ENCODE peak calls at places on chromosomes 13 and 19, in eight cellular contexts. H is spleen, O is heart right ventricle, R is breast epithelium, W is thoracic aorta, V is aorta, S is foreskin keratinocyte, J is tibial artery. P is an unnamed sample.
A peak's percentile ranks its signal among the peaks of the same experiment; 100 is the strongest.

GRCh38 chr19:31070126-31070525 is 279.1 kb downstream of the TSHZ3 start:
- DNase-seq in V (no peak), H (no peak), S (no peak), J (no peak), O (no peak), W (no peak), R (no peak), P (no peak)

GRCh38 chr19:46723471-46723870 is 6.6 kb upstream of the PRKD2 start:
- DNase-seq in J (no peak), O (no peak), V (no peak), W (no peak), H (no peak), S (no peak), R (no peak), P (no peak)

GRCh38 chr13:21501709-21502108 is 42.6 kb upstream of the ZDHHC20 start:
- DNase-seq in J (no peak), R (no peak), W (no peak), H (no peak), V (no peak), O (no peak), S (no peak), P (no peak)

GRCh38 chr19:11453468-11454341 is 18.3 kb downstream of the PRKCSH start:
- DNase-seq in W (no peak), R (no peak), H (no peak), S (no peak), J (no peak), V (no peak), O (no peak), P (no peak)

GRCh38 chr13:42594577-42595571 is 20.9 kb downstream of the TNFSF11 start:
- DNase-seq in W (no peak), V (peak; percentile 46), J (no peak), H (no peak), R (peak; percentile 30), S (no peak), O (peak; percentile 42), P (peak; percentile 54)

GRCh38 chr19:47239610-47240296 is 8.8 kb upstream of the BBC3 start:
- DNase-seq in V (peak; percentile 83), S (no peak), R (peak; percentile 48), H (peak; percentile 91), W (no peak), J (no peak), O (no peak), P (no peak)

GRCh38 chr13:105518086-105518485 is 1017.4 kb downstream of the EFNB2 start:
- DNase-seq in J (no peak), H (no peak), S (no peak), W (no peak), V (no peak), R (no peak), O (no peak), P (no peak)

GRCh38 chr19:46610851-46611770 is 10.0 kb downstream of the CALM3 start:
- DNase-seq in S (no peak), R (no peak), O (no peak), H (peak; percentile 69), W (no peak), J (no peak), V (peak; percentile 39), P (no peak)

GRCh38 chr19:33718668-33719259 is 77.9 kb upstream of the KCTD15 start:
- DNase-seq in R (no peak), V (no peak), H (peak; percentile 48), W (no peak), S (no peak), O (no peak), J (no peak), P (no peak)

GRCh38 chr13:110034031-110034430 is 247.6 kb upstream of the IRS2 start:
- DNase-seq in H (no peak), R (no peak), O (no peak), V (no peak), W (no peak), J (no peak), S (no peak), P (no peak)

GRCh38 chr13:24161010-24161775 is 673 bp downstream of the SPATA13 start:
- DNase-seq in S (no peak), J (peak; percentile 22), H (peak; percentile 88), R (no peak), W (no peak), O (peak; percentile 7), V (peak; percentile 53), P (peak; percentile 45)

GRCh38 chr13:35164324-35164932 is 222.4 kb downstream of the NBEA start:
- DNase-seq in W (no peak), J (no peak), V (no peak), S (no peak), R (no peak), O (no peak), H (no peak), P (peak; percentile 24)

GRCh38 chr19:53294786-53295441 is 27.4 kb upstream of the VN1R4 start:
- DNase-seq in H (no peak), S (no peak), O (no peak), W (no peak), R (no peak), J (no peak), V (no peak), P (no peak)

GRCh38 chr19:41441321-41441945 is 1.5 kb upstream of the ERICH4 start:
- DNase-seq in W (no peak), O (no peak), J (no peak), H (peak; percentile 63), V (no peak), S (no peak), R (no peak), P (peak; percentile 54)

GRCh38 chr13:25375727-25376358 is 4.1 kb downstream of the ATP8A2 start:
- DNase-seq in R (no peak), S (no peak), W (no peak), H (no peak), O (peak; percentile 13), J (no peak), V (no peak), P (peak; percentile 43)

GRCh38 chr19:1986357-1987162 is 29.0 kb downstream of the BTBD2 start:
- DNase-seq in R (no peak), W (no peak), J (no peak), O (no peak), V (no peak), S (no peak), H (no peak), P (no peak)
- H3K4me1 ChIP-seq in R (no peaks in the 10 kb centered on the region), W (no peaks in the 10 kb centered on the region), J (no peaks in the 10 kb centered on the region), O (no peaks in the 10 kb centered on the region), V (no peaks in the 10 kb centered on the region), S (no peaks in the 10 kb centered on the region), H (no peaks in the 10 kb centered on the region), P (no peaks in the 10 kb centered on the region)

GRCh38 chr13:20148501-20149183 is 12.2 kb downstream of the GJA3 start:
- DNase-seq in V (no peak), W (no peak), S (no peak), O (no peak), R (no peak), H (no peak), J (no peak), P (no peak)

GRCh38 chr13:20151612-20152011 is 9.2 kb downstream of the GJA3 start:
- DNase-seq in S (no peak), V (no peak), O (no peak), W (no peak), J (no peak), R (no peak), H (no peak), P (no peak)

GRCh38 chr13:20150561-20150960 is 10.3 kb downstream of the GJA3 start:
- DNase-seq in W (no peak), R (no peak), O (no peak), J (no peak), H (no peak), V (no peak), S (no peak), P (no peak)

GRCh38 chr13:20149762-20150161 is 11.1 kb downstream of the GJA3 start:
- DNase-seq in S (no peak), O (no peak), R (no peak), H (no peak), V (no peak), J (no peak), W (no peak), P (no peak)

GRCh38 chr13:20151016-20151415 is 9.8 kb downstream of the GJA3 start:
- DNase-seq in J (no peak), O (no peak), V (no peak), W (no peak), H (no peak), R (no peak), S (no peak), P (no peak)
- H3K27me3 ChIP-seq in J (peaks cover 51% of the 10 kb centered on the region), O (peaks cover 3% of the 10 kb centered on the region), V (no peaks in the 10 kb centered on the region), W (peaks cover 10% of the 10 kb centered on the region), H (peaks cover under 1% of the 10 kb centered on the region), R (peaks cover 42% of the 10 kb centered on the region), S (peaks cover 57% of the 10 kb centered on the region), P (no peaks in the 10 kb centered on the region)

GRCh38 chr13:102846261-102847015 is 606 bp downstream of the ERCC5 start:
- DNase-seq in H (peak; percentile 89), S (no peak), W (no peak), J (no peak), O (peak; percentile 15), R (no peak), V (peak; percentile 63), P (peak; percentile 68)

GRCh38 chr13:102848956-102849355 is 3.1 kb downstream of the ERCC5 start:
- DNase-seq in J (no peak), V (no peak), W (no peak), R (no peak), S (no peak), O (no peak), H (no peak), P (no peak)

GRCh38 chr13:102845630-102846260 is at the start of gene ERCC5:
- DNase-seq in R (peak; percentile 89), S (peak; percentile 87), O (peak; percentile 96), H (peak; percentile 96), V (peak; percentile 96), J (peak; percentile 91), W (peak; percentile 84), P (peak; percentile 97)

GRCh38 chr13:102847272-102848234 is 1.7 kb downstream of the ERCC5 start:
- DNase-seq in W (no peak), H (peak; percentile 77), O (no peak), S (no peak), R (no peak), V (no peak), J (no peak), P (peak; percentile 58)

GRCh38 chr13:102845289-102845629 is 573 bp upstream of the ERCC5 start:
- DNase-seq in J (no peak), O (no peak), H (no peak), W (no peak), V (no peak), R (no peak), S (no peak), P (no peak)
- H3K4me1 ChIP-seq in J (no peaks in the 10 kb centered on the region), O (peaks cover 9% of the 10 kb centered on the region), H (peaks cover 36% of the 10 kb centered on the region), W (peaks cover 18% of the 10 kb centered on the region), V (peaks cover 4% of the 10 kb centered on the region), R (no peaks in the 10 kb centered on the region), S (no peaks in the 10 kb centered on the region), P (no peaks in the 10 kb centered on the region)

DNA sequence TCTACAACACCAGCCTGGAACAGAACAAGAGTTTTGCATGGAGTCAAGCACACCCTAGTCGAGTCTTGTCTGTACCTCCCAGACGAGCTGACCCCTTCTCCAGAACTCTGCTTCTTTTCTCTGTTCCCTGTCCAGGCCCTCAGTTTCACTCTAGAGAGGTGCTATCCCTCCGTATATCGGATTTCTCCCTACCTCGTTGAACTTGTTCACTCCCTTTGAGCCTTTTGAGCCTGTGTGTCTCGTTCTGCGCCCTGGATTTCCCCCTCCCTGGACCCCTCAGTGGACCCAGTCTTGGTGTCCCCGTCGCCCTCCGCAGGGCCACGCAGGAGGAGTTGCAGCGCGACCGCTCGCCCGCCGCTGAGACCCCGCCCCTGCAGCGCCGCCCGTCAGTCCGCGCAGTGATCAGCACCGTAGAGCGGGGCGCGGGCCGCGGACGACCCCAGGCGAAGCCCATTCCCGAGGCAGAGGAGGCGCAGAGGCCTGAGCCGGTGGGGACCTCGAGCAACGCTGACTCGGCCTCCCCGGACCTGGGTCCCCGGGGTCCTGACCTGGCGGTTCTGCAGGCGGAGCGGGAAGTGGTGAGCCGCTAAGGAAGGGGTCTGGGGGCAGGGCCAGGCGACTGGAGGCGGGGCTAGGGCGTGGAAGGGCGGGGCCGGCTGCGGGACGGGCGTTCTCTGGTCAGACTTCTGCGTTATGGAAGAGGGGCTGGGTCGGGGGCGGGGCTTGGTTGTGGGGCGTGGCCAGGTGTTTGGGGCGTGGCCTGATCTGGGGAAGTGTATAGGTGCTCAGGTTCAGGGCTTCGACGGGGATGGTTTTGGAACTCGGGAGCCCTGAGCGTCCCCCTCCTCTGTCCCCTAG is 5.5 kb downstream of the EPS8L1 start:
- DNase-seq in H (peak; percentile 96), J (no peak), R (peak; percentile 80), S (no peak), O (peak; percentile 73), V (peak; percentile 89), W (no peak), P (peak; percentile 90)
- H3K27me3 ChIP-seq in H (peaks cover 72% of the 10 kb centered on the region), J (peaks cover 92% of the 10 kb centered on the region), R (peaks cover 17% of the 10 kb centered on the region), S (peaks cover 23% of the 10 kb centered on the region), O (peaks cover 67% of the 10 kb centered on the region), V (no peaks in the 10 kb centered on the region), W (peaks cover 15% of the 10 kb centered on the region), P (no peaks in the 10 kb centered on the region)